ENCODE peak calls at places on chromosomes 16 and 17, in nine cellular contexts. G is RWPE2, D is left lung, R is choroid plexus epithelial cell, K is anterior cingulate cortex, T is T-helper 2 cell, W is M059J, P is COR-L47, N is kidney tubule cell. A is an unnamed sample.

GRCh38 chr17:47872019-47872650 is 21.2 kb upstream of the SP6 start:
- DNase-seq in P (no peak), K (no peak), W (no peak), N (no peak), D (no peak), R (no peak), T (no peak), G (no peak), A (peak; percentile 30)

GRCh38 chr17:39079836-39080235 is 71.6 kb downstream of the PLXDC1 start:
- DNase-seq in N (no peak), P (no peak), K (no peak), D (no peak), W (no peak), R (no peak), T (no peak), G (no peak), A (no peak)

GRCh38 chr16:71670537-71670936 is 44.6 kb downstream of the MARVELD3 start:
- DNase-seq in R (no peak), K (no peak), N (no peak), G (no peak), W (no peak), P (no peak), T (no peak), D (no peak), A (no peak)

GRCh38 chr17:32495347-32496253 is 8.8 kb downstream of the CDK5R1 start:
- DNase-seq in D (peak; percentile 31), T (no peak), P (no peak), K (peak; percentile 22), R (peak; percentile 63), W (no peak), G (no peak), N (peak; percentile 70), A (peak; percentile 51)

GRCh38 chr17:61583242-61583641 is 7.8 kb downstream of the NACA2 start:
- DNase-seq in W (peak; percentile 63), N (peak; percentile 44), G (no peak), K (no peak), T (peak; percentile 67), P (peak; percentile 2), R (peak; percentile 82), D (no peak), A (no peak)

GRCh38 chr16:64950731-64951130 is 171.1 kb downstream of the CDH11 start:
- DNase-seq in P (no peak), N (no peak), W (no peak), D (no peak), K (no peak), R (no peak), G (no peak), T (no peak), A (no peak)

GRCh38 chr17:76570457-76570856 is 15.2 kb downstream of the ST6GALNAC2 start:
- DNase-seq in G (no peak), W (no peak), P (no peak), K (no peak), N (no peak), T (no peak), R (no peak), D (no peak), A (no peak)

GRCh38 chr16:83929811-83930555 is 23.1 kb upstream of the OSGIN1 start:
- DNase-seq in N (no peak), R (no peak), G (no peak), T (no peak), D (no peak), P (no peak), W (no peak), K (no peak), A (no peak)

GRCh38 chr16:86396318-86396882 is 113.9 kb upstream of the FOXF1 start:
- DNase-seq in D (peak; percentile 51), G (no peak), K (no peak), N (no peak), P (no peak), T (no peak), W (peak; percentile 90), R (peak; percentile 74), A (no peak)

GRCh38 chr17:16215965-16216316 is 607 bp upstream of the NCOR1 start:
- DNase-seq in R (no peak), K (no peak), P (no peak), D (no peak), T (peak; percentile 65), N (peak; percentile 79), G (peak; percentile 63), W (no peak), A (peak; percentile 46)